ENCODE peak calls at places on chromosome 15, in four cellular contexts. One of them, this sample, is unnamed.

GRCh38 chr15:68211656-68212320 is 6.7 kb upstream of the CALML4 start:
- DNase-seq in DMS 273 treated with DMSO at 0.1 percent for 48 hours: no peak
- DNase-seq in endothelial cell: no peak
- DNase-seq in activated naive CD8-positive, alpha-beta T cell treated with anti-CD3 and anti-CD28 coated beads, Interleukin-2, amount 50 U/mL, for 16 hours: no peak
- DNase-seq in this sample: no peak

GRCh38 chr15:38899300-38899699 is 334.7 kb upstream of the RASGRP1 start:
- DNase-seq in DMS 273 treated with DMSO at 0.1 percent for 48 hours: no peak
- DNase-seq in endothelial cell: no peak
- DNase-seq in activated naive CD8-positive, alpha-beta T cell treated with anti-CD3 and anti-CD28 coated beads, Interleukin-2, amount 50 U/mL, for 16 hours: no peak
- DNase-seq in this sample: no peak

GRCh38 chr15:75577401-75578205 is 1.5 kb downstream of the PTPN9 start:
- DNase-seq in DMS 273 treated with DMSO at 0.1 percent for 48 hours: no peak
- DNase-seq in endothelial cell: no peak
- DNase-seq in activated naive CD8-positive, alpha-beta T cell treated with anti-CD3 and anti-CD28 coated beads, Interleukin-2, amount 50 U/mL, for 16 hours: no peak
- DNase-seq in this sample: no peak

GRCh38 chr15:60049948-60050347 is 45.8 kb downstream of the FOXB1 start:
- DNase-seq in DMS 273 treated with DMSO at 0.1 percent for 48 hours: no peak
- DNase-seq in endothelial cell: no peak
- DNase-seq in activated naive CD8-positive, alpha-beta T cell treated with anti-CD3 and anti-CD28 coated beads, Interleukin-2, amount 50 U/mL, for 16 hours: no peak
- DNase-seq in this sample: no peak

GRCh38 chr15:67823371-67824156 is 1.7 kb upstream of the SKOR1 start:
- DNase-seq in DMS 273 treated with DMSO at 0.1 percent for 48 hours: no peak
- DNase-seq in endothelial cell: no peak
- DNase-seq in activated naive CD8-positive, alpha-beta T cell treated with anti-CD3 and anti-CD28 coated beads, Interleukin-2, amount 50 U/mL, for 16 hours: no peak
- DNase-seq in this sample: peak

GRCh38 chr15:44029003-44029402 is 166.1 kb downstream of the FRMD5 start:
- DNase-seq in DMS 273 treated with DMSO at 0.1 percent for 48 hours: no peak
- DNase-seq in endothelial cell: no peak
- DNase-seq in activated naive CD8-positive, alpha-beta T cell treated with anti-CD3 and anti-CD28 coated beads, Interleukin-2, amount 50 U/mL, for 16 hours: no peak
- DNase-seq in this sample: no peak

GRCh38 chr15:42508263-42508690 is 12.8 kb downstream of the SNAP23 start:
- DNase-seq in DMS 273 treated with DMSO at 0.1 percent for 48 hours: no peak
- DNase-seq in endothelial cell: no peak
- DNase-seq in activated naive CD8-positive, alpha-beta T cell treated with anti-CD3 and anti-CD28 coated beads, Interleukin-2, amount 50 U/mL, for 16 hours: no peak
- DNase-seq in this sample: no peak

GRCh38 chr15:38758001-38758400 is 193.4 kb upstream of the RASGRP1 start:
- DNase-seq in DMS 273 treated with DMSO at 0.1 percent for 48 hours: no peak
- DNase-seq in endothelial cell: no peak
- DNase-seq in activated naive CD8-positive, alpha-beta T cell treated with anti-CD3 and anti-CD28 coated beads, Interleukin-2, amount 50 U/mL, for 16 hours: no peak
- DNase-seq in this sample: no peak

GRCh38 chr15:93274276-93274675 is 185.3 kb upstream of the RGMA start:
- DNase-seq in DMS 273 treated with DMSO at 0.1 percent for 48 hours: no peak
- DNase-seq in endothelial cell: no peak
- DNase-seq in activated naive CD8-positive, alpha-beta T cell treated with anti-CD3 and anti-CD28 coated beads, Interleukin-2, amount 50 U/mL, for 16 hours: no peak
- DNase-seq in this sample: no peak

GRCh38 chr15:48717458-48717857 is 71.9 kb upstream of the FBN1 start:
- DNase-seq in DMS 273 treated with DMSO at 0.1 percent for 48 hours: no peak
- DNase-seq in endothelial cell: no peak
- DNase-seq in activated naive CD8-positive, alpha-beta T cell treated with anti-CD3 and anti-CD28 coated beads, Interleukin-2, amount 50 U/mL, for 16 hours: no peak
- DNase-seq in this sample: no peak

GRCh38 chr15:75712668-75713337 is at the start of gene CSPG4:
- DNase-seq in DMS 273 treated with DMSO at 0.1 percent for 48 hours: no peak
- DNase-seq in endothelial cell: peak
- DNase-seq in activated naive CD8-positive, alpha-beta T cell treated with anti-CD3 and anti-CD28 coated beads, Interleukin-2, amount 50 U/mL, for 16 hours: no peak
- DNase-seq in this sample: no peak

GRCh38 chr15:92625297-92625980 is 30.1 kb downstream of the FAM174B start:
- DNase-seq in DMS 273 treated with DMSO at 0.1 percent for 48 hours: no peak
- DNase-seq in endothelial cell: no peak
- DNase-seq in activated naive CD8-positive, alpha-beta T cell treated with anti-CD3 and anti-CD28 coated beads, Interleukin-2, amount 50 U/mL, for 16 hours: no peak
- DNase-seq in this sample: no peak

GRCh38 chr15:73962409-73962808 is 29.7 kb downstream of the STOML1 start:
- DNase-seq in DMS 273 treated with DMSO at 0.1 percent for 48 hours: no peak
- DNase-seq in endothelial cell: no peak
- DNase-seq in activated naive CD8-positive, alpha-beta T cell treated with anti-CD3 and anti-CD28 coated beads, Interleukin-2, amount 50 U/mL, for 16 hours: no peak
- DNase-seq in this sample: no peak

GRCh38 chr15:85615930-85616329 is 178.8 kb downstream of the KLHL25 start:
- DNase-seq in DMS 273 treated with DMSO at 0.1 percent for 48 hours: no peak
- DNase-seq in endothelial cell: peak
- DNase-seq in activated naive CD8-positive, alpha-beta T cell treated with anti-CD3 and anti-CD28 coated beads, Interleukin-2, amount 50 U/mL, for 16 hours: no peak
- DNase-seq in this sample: no peak

GRCh38 chr15:90035095-90035834 is 34.1 kb downstream of the ZNF710 start:
- DNase-seq in DMS 273 treated with DMSO at 0.1 percent for 48 hours: no peak
- DNase-seq in endothelial cell: no peak
- DNase-seq in activated naive CD8-positive, alpha-beta T cell treated with anti-CD3 and anti-CD28 coated beads, Interleukin-2, amount 50 U/mL, for 16 hours: no peak
- DNase-seq in this sample: no peak

GRCh38 chr15:60744826-60745225 is 265.9 kb upstream of the ICE2 start:
- DNase-seq in DMS 273 treated with DMSO at 0.1 percent for 48 hours: no peak
- DNase-seq in endothelial cell: no peak
- DNase-seq in activated naive CD8-positive, alpha-beta T cell treated with anti-CD3 and anti-CD28 coated beads, Interleukin-2, amount 50 U/mL, for 16 hours: no peak
- DNase-seq in this sample: no peak

GRCh38 chr15:59157840-59158700 is 48.6 kb upstream of the LDHAL6B start:
- DNase-seq in DMS 273 treated with DMSO at 0.1 percent for 48 hours: no peak
- DNase-seq in endothelial cell: no peak
- DNase-seq in activated naive CD8-positive, alpha-beta T cell treated with anti-CD3 and anti-CD28 coated beads, Interleukin-2, amount 50 U/mL, for 16 hours: no peak
- DNase-seq in this sample: no peak

GRCh38 chr15:59609730-59610712 is 1.6 kb upstream of the GCNT3 start:
- DNase-seq in DMS 273 treated with DMSO at 0.1 percent for 48 hours: no peak
- DNase-seq in endothelial cell: no peak
- DNase-seq in activated naive CD8-positive, alpha-beta T cell treated with anti-CD3 and anti-CD28 coated beads, Interleukin-2, amount 50 U/mL, for 16 hours: no peak
- DNase-seq in this sample: no peak

GRCh38 chr15:96893159-96893906 is 562.8 kb downstream of the NR2F2 start:
- DNase-seq in DMS 273 treated with DMSO at 0.1 percent for 48 hours: no peak
- DNase-seq in endothelial cell: peak
- DNase-seq in activated naive CD8-positive, alpha-beta T cell treated with anti-CD3 and anti-CD28 coated beads, Interleukin-2, amount 50 U/mL, for 16 hours: no peak
- DNase-seq in this sample: no peak

GRCh38 chr15:58703610-58704009 is 45.9 kb downstream of the ADAM10 start:
- DNase-seq in DMS 273 treated with DMSO at 0.1 percent for 48 hours: no peak
- DNase-seq in endothelial cell: no peak
- DNase-seq in activated naive CD8-positive, alpha-beta T cell treated with anti-CD3 and anti-CD28 coated beads, Interleukin-2, amount 50 U/mL, for 16 hours: no peak
- DNase-seq in this sample: no peak

GRCh38 chr15:96692826-96693225 is 362.3 kb downstream of the NR2F2 start:
- DNase-seq in DMS 273 treated with DMSO at 0.1 percent for 48 hours: no peak
- DNase-seq in endothelial cell: no peak
- DNase-seq in activated naive CD8-positive, alpha-beta T cell treated with anti-CD3 and anti-CD28 coated beads, Interleukin-2, amount 50 U/mL, for 16 hours: no peak
- DNase-seq in this sample: no peak

GRCh38 chr15:60590935-60591490 is 112.1 kb upstream of the ICE2 start:
- DNase-seq in DMS 273 treated with DMSO at 0.1 percent for 48 hours: peak
- DNase-seq in endothelial cell: peak
- DNase-seq in activated naive CD8-positive, alpha-beta T cell treated with anti-CD3 and anti-CD28 coated beads, Interleukin-2, amount 50 U/mL, for 16 hours: no peak
- DNase-seq in this sample: no peak

GRCh38 chr15:58369261-58369699 is 62.5 kb upstream of the LIPC start:
- DNase-seq in DMS 273 treated with DMSO at 0.1 percent for 48 hours: no peak
- DNase-seq in endothelial cell: no peak
- DNase-seq in activated naive CD8-positive, alpha-beta T cell treated with anti-CD3 and anti-CD28 coated beads, Interleukin-2, amount 50 U/mL, for 16 hours: no peak
- DNase-seq in this sample: no peak

GRCh38 chr15:68487087-68487843 is 55.3 kb upstream of the ITGA11 start:
- DNase-seq in DMS 273 treated with DMSO at 0.1 percent for 48 hours: no peak
- DNase-seq in endothelial cell: no peak
- DNase-seq in activated naive CD8-positive, alpha-beta T cell treated with anti-CD3 and anti-CD28 coated beads, Interleukin-2, amount 50 U/mL, for 16 hours: no peak
- DNase-seq in this sample: no peak

GRCh38 chr15:50134524-50135024 is 15.5 kb upstream of the ATP8B4 start:
- DNase-seq in DMS 273 treated with DMSO at 0.1 percent for 48 hours: no peak
- DNase-seq in endothelial cell: no peak
- DNase-seq in activated naive CD8-positive, alpha-beta T cell treated with anti-CD3 and anti-CD28 coated beads, Interleukin-2, amount 50 U/mL, for 16 hours: no peak
- DNase-seq in this sample: no peak

GRCh38 chr15:98791046-98791701 is 142.8 kb downstream of the IGF1R start:
- DNase-seq in DMS 273 treated with DMSO at 0.1 percent for 48 hours: no peak
- DNase-seq in endothelial cell: no peak
- DNase-seq in activated naive CD8-positive, alpha-beta T cell treated with anti-CD3 and anti-CD28 coated beads, Interleukin-2, amount 50 U/mL, for 16 hours: no peak
- DNase-seq in this sample: no peak

GRCh38 chr15:91759560-91759959 is 93.9 kb upstream of the SLCO3A1 start:
- DNase-seq in DMS 273 treated with DMSO at 0.1 percent for 48 hours: no peak
- DNase-seq in endothelial cell: no peak
- DNase-seq in activated naive CD8-positive, alpha-beta T cell treated with anti-CD3 and anti-CD28 coated beads, Interleukin-2, amount 50 U/mL, for 16 hours: no peak
- DNase-seq in this sample: no peak

This sample was measured in NCI-H1694.